ENCODE peak calls at places on chromosome 19, in ten cellular contexts. P, J, Q, D, M, F, N, V, X and U are unnamed samples. For H3K27me3, the result is how much of the 10 kb centered on the place peaks cover.

GRCh38 chr19:20365146-20365545 is 198.1 kb downstream of the ZNF486 start:
- DNase-seq in V (no peak), P (no peak), N (no peak), F (peak), D (no peak), M (no peak), X (no peak), J (no peak), Q (no peak), U (no peak)

GRCh38 chr19:51687791-51688664 is 5.1 kb upstream of the SPACA6 start:
- DNase-seq in N (peak), Q (peak), X (peak), F (peak), D (no peak), P (peak), J (peak), V (peak), M (peak), U (peak)

GRCh38 chr19:13162749-13163608 is 12.8 kb downstream of the IER2 start:
- DNase-seq in V (peak), M (peak), X (peak), D (peak), Q (peak), P (peak), J (peak), N (peak), F (peak), U (peak)

GRCh38 chr19:31164666-31165265 is 184.5 kb downstream of the TSHZ3 start:
- DNase-seq in J (no peak), M (no peak), V (no peak), P (no peak), X (no peak), F (no peak), Q (no peak), N (no peak), D (no peak), U (no peak)

GRCh38 chr19:14507704-14508246 is 10.4 kb downstream of the DNAJB1 start:
- DNase-seq in J (no peak), V (no peak), F (no peak), M (no peak), X (no peak), P (peak), Q (no peak), D (no peak), N (no peak), U (peak)

GRCh38 chr19:21593008-21593427 is 87.6 kb downstream of the ZNF429 start:
- DNase-seq in V (no peak), D (no peak), N (no peak), P (no peak), Q (no peak), X (no peak), M (no peak), F (no peak), J (no peak), U (no peak)

GRCh38 chr19:1080360-1081161 is 13.6 kb downstream of the ARHGAP45 start:
- DNase-seq in F (no peak), J (no peak), V (no peak), Q (no peak), X (no peak), P (no peak), D (peak), M (no peak), N (no peak), U (no peak)

GRCh38 chr19:4199699-4200293 is 17.3 kb downstream of the ANKRD24 start:
- DNase-seq in Q (no peak), F (no peak), D (no peak), N (no peak), M (no peak), P (no peak), J (no peak), X (no peak), V (no peak), U (no peak)

GRCh38 chr19:48571378-48572162 is 19.6 kb downstream of the SULT2B1 start:
- DNase-seq in N (no peak), Q (peak), J (no peak), V (no peak), D (no peak), M (no peak), F (peak), P (no peak), X (no peak), U (no peak)

GRCh38 chr19:43525836-43526771 is 897 bp downstream of the ETHE1 start:
- DNase-seq in V (no peak), J (peak), M (no peak), F (peak), P (peak), D (no peak), N (no peak), X (peak), Q (peak), U (no peak)

GRCh38 chr19:6071103-6071485 is 39.2 kb downstream of the RFX2 start:
- DNase-seq in V (no peak), X (no peak), M (no peak), Q (peak), F (no peak), D (no peak), J (no peak), N (no peak), P (no peak), U (peak)

GRCh38 chr19:661427-662196 is 1.4 kb downstream of the RNF126 start:
- DNase-seq in X (no peak), N (no peak), D (peak), P (no peak), M (no peak), V (no peak), Q (no peak), J (no peak), F (no peak), U (no peak)

GRCh38 chr19:37953125-37953524 is 46.1 kb downstream of the SIPA1L3 start:
- DNase-seq in J (no peak), V (no peak), Q (no peak), M (no peak), X (no peak), P (no peak), D (no peak), N (no peak), F (no peak), U (no peak)

GRCh38 chr19:31706131-31706530 is 356.9 kb upstream of the TSHZ3 start:
- DNase-seq in N (no peak), F (no peak), M (no peak), X (no peak), P (no peak), D (no peak), V (no peak), Q (no peak), J (no peak), U (no peak)

GRCh38 chr19:46716013-46716671 is 772 bp downstream of the PRKD2 start:
- DNase-seq in P (no peak), M (no peak), Q (no peak), N (no peak), J (no peak), V (peak), X (peak), D (no peak), F (peak), U (no peak)

GRCh38 chr19:41588497-41589209 is 12.7 kb downstream of the CEACAM21 start:
- DNase-seq in D (no peak), X (no peak), V (no peak), N (no peak), M (no peak), P (peak), Q (no peak), J (no peak), F (no peak), U (peak)

GRCh38 chr19:54041969-54042606 is 21.6 kb downstream of the VSTM1 start:
- DNase-seq in F (no peak), X (no peak), N (no peak), M (no peak), J (no peak), V (no peak), Q (no peak), D (no peak), P (no peak), U (no peak)

GRCh38 chr19:4873930-4874329 is 6.5 kb upstream of the PLIN3 start:
- DNase-seq in D (no peak), M (no peak), J (no peak), Q (no peak), F (no peak), X (no peak), N (no peak), P (no peak), V (no peak), U (no peak)

GRCh38 chr19:16363133-16363851 is 38.7 kb downstream of the KLF2 start:
- DNase-seq in F (peak), J (no peak), M (no peak), P (no peak), D (no peak), N (no peak), V (peak), Q (peak), X (no peak), U (peak)

GRCh38 chr19:642755-643727 is 3.4 kb downstream of the FGF22 start:
- DNase-seq in J (no peak), N (no peak), F (no peak), V (no peak), P (no peak), Q (no peak), D (no peak), X (no peak), M (no peak), U (no peak)

GRCh38 chr19:18433039-18433691 is 4.8 kb downstream of the ISYNA1 start:
- DNase-seq in J (no peak), D (peak), X (no peak), N (no peak), P (no peak), M (no peak), F (peak), Q (no peak), V (peak), U (no peak)

GRCh38 chr19:15452111-15453047 is 2.6 kb upstream of the WIZ start:
- DNase-seq in F (peak), D (no peak), J (peak), X (peak), V (peak), P (peak), Q (peak), N (peak), M (peak), U (peak)

GRCh38 chr19:38093587-38093986 is 130.4 kb downstream of the DPF1 start:
- DNase-seq in M (no peak), Q (no peak), N (no peak), V (no peak), F (peak), P (no peak), J (peak), D (no peak), X (no peak), U (no peak)

GRCh38 chr19:15248648-15249559 is 16.7 kb upstream of the EPHX3 start:
- DNase-seq in P (peak), M (peak), X (peak), V (no peak), N (peak), D (no peak), J (peak), Q (peak), F (peak), U (peak)

GRCh38 chr19:47026889-47027288 is 7.3 kb downstream of the NPAS1 start:
- DNase-seq in V (no peak), J (no peak), N (no peak), D (no peak), F (no peak), X (no peak), Q (no peak), M (no peak), P (no peak), U (no peak)

GRCh38 chr19:6232567-6232966 is 47.2 kb downstream of the MLLT1 start:
- DNase-seq in X (no peak), D (no peak), J (no peak), N (no peak), M (no peak), Q (no peak), F (no peak), P (no peak), V (no peak), U (peak)

GRCh38 chr19:17052439-17052838 is 22.8 kb downstream of the HAUS8 start:
- DNase-seq in N (no peak), V (peak), M (no peak), Q (no peak), X (peak), F (peak), D (no peak), J (no peak), P (peak), U (peak)

GRCh38 chr19:56919308-56919995 is 78.9 kb upstream of the PEG3 start:
- DNase-seq in M (no peak), D (no peak), F (no peak), J (no peak), N (no peak), P (no peak), Q (no peak), V (no peak), X (no peak), U (no peak)

DNA sequence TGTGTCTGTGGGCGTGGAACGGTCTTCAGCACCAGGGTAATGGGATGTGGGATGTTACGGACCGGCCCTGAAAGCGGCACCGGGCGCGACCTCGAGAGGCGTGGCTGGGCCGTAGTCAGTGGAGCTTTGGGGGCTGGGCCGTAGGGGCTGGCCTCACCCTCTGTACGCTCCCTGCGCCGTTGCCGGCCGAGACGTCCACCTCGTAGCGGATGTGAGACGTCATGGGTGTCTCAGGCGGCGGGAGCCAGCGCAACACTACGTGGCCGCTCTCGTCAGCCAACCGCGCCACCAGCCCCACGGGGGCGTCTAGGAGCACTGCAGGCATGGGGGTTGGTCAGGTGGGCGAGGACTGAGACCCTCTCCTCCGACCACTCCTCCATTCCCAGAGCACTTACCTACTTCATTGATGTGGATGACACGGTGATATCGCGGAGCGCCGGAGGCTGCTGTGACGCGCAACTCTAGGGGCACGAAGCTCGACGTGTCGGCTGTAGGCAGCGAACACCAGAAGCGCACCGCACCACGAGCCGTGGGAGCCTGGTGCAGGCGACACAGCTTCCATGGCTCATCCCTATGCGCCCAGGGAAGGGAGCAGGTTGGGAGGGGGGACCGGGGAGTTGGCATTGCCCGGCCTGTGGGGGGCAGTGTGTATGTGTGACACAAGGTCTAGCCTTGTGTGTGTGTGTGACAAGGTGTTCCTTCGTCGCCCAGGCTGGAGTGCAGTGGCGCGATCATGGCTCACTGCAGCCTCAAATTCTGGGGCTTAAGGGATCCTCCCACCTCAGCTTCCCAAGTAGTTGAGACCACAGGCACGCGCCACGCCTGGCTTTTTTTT is 2.4 kb downstream of the EPOR start:
- DNase-seq in P (peak), N (no peak), D (peak), M (no peak), X (no peak), J (peak), F (no peak), Q (no peak), V (peak), U (peak)
- TF ChIP-seq CTCF in P (peak), N (no peak), D (no peak), M (no peak), X (no peak), J (no peak), F (no peak), Q (no peak), V (peak), U (peak)

DNA sequence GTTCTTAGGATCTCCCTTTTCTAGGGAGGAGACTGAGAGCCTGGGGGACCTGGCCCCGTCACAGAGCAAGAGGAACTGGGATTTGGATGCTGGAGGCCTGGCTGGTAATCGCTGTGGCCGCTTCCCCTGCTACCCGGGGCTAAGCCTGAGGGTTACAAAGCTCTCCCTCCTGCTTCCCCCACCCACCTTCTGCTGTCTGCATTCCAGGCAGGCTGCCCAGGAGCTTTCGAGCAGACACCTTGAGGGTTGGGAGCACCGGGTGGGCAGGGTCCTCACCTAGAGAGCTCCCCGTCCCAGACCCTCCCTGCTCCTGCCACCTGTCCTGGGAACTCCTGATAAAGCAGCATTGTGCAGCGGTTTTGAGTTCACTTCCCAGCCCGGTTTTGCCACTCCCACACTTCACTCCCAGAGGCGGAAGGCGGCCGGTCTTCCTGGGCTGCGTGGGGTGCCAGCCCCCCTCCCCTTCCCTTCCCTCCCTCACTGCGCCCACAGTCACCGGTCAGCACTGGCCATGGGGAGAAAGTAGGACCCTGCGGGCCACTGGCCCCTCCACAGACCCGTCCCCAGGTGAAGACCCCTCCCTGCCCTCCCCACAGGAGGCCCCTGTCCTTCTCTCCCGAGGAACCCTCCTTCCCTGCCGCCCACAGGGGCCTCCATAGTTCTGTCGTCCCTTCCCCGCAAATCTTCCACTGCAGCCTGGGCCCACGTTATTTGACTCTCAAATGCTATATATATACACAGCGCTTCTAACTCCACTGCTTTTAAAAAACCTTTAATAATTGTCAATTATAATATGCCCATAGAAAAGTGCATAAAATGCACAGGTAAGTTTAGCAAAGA is 8.1 kb downstream of the PAK4 start:
- DNase-seq in Q (no peak), V (peak), P (no peak), J (no peak), N (no peak), M (no peak), D (no peak), X (no peak), F (peak), U (no peak)
- H3K4me3 ChIP-seq in Q (peak), V (peak), P (no peak), J (no peak), N (no peak), M (no peak), D (no peak), X (no peak), F (no peak), U (no peak)

DNA sequence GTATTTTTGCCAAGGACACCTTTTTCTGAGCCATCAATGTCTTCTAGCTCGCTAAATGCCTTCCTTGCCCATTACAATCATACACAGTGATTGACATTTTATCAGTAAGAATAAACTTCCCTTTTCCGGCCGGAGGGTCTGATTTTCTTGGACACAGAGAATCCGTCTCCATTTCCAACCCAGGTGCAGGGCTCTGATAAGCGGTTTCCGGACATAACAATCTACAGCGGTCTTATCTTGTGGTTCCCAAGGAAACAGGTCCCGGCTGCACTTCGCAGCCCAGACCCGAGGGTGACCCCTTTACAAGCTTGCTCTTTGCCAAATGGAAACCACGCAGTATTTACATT is 5.1 kb upstream of the ZNF77 start:
- DNase-seq in V (peak), Q (no peak), X (peak), M (peak), N (no peak), P (peak), J (no peak), F (no peak), D (no peak), U (peak)
- H3K27me3 ChIP-seq in V (under half), Q (under half), X (under half), M (under half), N (under half), P (under half), J (under half), F (under half), D (under half), U (under half)

DNA sequence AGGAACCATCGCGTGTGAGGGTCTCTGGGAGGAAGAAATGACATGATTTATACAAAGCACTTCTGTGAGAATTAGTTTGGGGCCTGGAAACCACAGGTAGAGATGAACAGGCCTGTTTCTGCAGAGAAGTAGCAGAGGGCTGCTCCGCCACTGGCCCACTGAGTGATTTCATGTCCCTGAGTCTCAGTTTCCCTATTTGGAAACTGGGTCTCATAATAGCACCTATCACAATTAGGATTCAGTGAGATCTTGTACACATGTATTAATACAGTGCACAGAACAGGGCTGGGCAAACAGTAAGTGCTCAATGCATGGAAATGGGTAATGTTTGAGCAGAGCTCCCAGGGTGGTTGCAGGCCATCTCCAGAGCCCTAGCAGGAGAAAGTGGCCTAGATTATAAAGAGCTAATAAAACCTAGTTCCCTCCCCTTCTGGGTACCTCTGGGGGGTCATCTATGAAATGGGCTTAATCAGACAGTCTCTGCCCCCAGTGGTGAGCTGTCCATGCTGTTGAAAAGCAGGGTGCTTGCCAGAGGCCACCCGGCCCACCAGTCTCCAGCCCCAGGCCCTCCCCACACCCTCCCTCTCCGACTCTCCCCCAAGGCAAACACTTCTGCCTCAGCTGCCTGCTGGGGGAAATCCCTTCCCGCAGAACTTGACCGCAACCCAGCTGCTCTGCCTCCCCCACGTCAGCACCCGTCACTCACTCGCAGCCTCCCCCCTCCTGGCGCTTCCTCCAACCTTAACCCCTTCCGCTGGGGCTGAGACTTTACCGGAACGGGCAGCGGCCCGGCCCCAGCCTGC is 4.5 kb downstream of the BCL3 start:
- DNase-seq in M (peak), J (peak), P (peak), Q (peak), N (peak), V (peak), X (peak), D (peak), F (peak), U (peak)
- TF ChIP-seq CTCF in M (no peak), J (peak), P (no peak), Q (no peak), N (no peak), V (no peak), X (no peak), D (no peak), F (peak), U (no peak)

DNA sequence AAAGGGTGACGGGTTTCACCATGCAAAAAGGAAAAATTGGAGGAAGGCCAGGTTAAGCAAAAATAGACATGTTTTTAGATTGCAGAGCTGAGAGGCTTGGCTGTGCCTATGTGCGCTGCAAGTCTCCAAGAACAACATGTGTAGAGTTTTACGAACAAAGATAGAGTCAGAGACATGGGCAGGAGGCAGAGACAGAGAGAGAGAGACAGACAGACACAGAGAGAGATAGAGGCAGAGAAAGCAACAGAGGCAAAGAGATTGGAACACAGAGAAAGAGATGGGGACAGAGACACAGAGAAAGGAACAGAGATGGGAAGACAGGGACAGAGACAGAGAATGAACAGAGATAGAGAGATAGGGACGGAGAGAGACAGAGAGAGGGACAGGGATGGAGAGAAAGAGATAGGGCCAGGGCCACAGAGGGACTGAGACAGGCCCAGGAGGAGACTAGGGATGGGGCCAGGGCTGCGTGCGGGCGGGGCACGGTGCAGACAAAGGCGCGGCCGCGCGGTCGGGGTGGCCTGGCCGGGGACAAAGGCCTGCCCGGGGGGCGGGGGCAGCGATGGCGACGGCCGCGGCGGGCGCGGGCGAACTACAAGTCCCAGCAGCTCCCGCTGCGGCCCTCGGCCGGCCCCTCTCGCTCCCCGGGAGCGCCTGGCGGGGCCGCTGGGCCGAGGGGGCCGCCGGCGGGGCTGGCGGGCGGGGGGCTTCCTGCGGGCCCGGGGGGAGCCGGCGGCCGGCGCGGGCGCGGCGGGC is at the start of gene ZNF358:
- DNase-seq in P (peak), N (peak), F (peak), V (peak), J (peak), D (no peak), X (peak), M (peak), Q (peak), U (no peak)
- H3K4me3 ChIP-seq in P (peak), N (peak), F (peak), V (peak), J (peak), D (peak), X (peak), M (peak), Q (peak), U (peak)